ENCODE peak calls at places on chromosomes 3 and 15, in eight cellular contexts. B, A, S, Z, W, O, F and I are unnamed samples.

GRCh38 chr15:93087825-93088199 is 1.2 kb downstream of the RGMA start:
- DNase-seq in B (peak), A (peak), S (peak), Z (peak), W (peak), O (no peak), F (peak), I (peak)

GRCh38 chr3:12766541-12766940 is 7.5 kb upstream of the TMEM40 start:
- DNase-seq in B (no peak), A (no peak), S (no peak), Z (no peak), W (no peak), O (no peak), F (no peak), I (no peak)

GRCh38 chr3:196207833-196208607 is 3.2 kb downstream of the ZDHHC19 start:
- DNase-seq in B (peak), A (no peak), S (peak), Z (peak), W (no peak), O (peak), F (peak), I (no peak)

GRCh38 chr3:112123548-112123947 is 9.5 kb downstream of the GCSAM start:
- DNase-seq in B (no peak), A (no peak), S (no peak), Z (no peak), W (no peak), O (no peak), F (no peak), I (no peak)

GRCh38 chr3:55521086-55522060 is 34.3 kb upstream of the WNT5A start:
- DNase-seq in B (no peak), A (no peak), S (no peak), Z (peak), W (no peak), O (no peak), F (no peak), I (no peak)

GRCh38 chr3:156675744-156676466 is 1.5 kb downstream of the TIPARP start:
- DNase-seq in B (no peak), A (no peak), S (no peak), Z (peak), W (peak), O (no peak), F (peak), I (peak)

GRCh38 chr15:74338676-74339075 is 28.8 kb downstream of the CYP11A1 start:
- DNase-seq in B (no peak), A (no peak), S (no peak), Z (no peak), W (no peak), O (no peak), F (no peak), I (no peak)

GRCh38 chr15:85155857-85156256 is 174.2 kb downstream of the PDE8A start:
- DNase-seq in B (no peak), A (no peak), S (no peak), Z (no peak), W (no peak), O (no peak), F (no peak), I (no peak)

GRCh38 chr15:97717806-97718205 is 242.7 kb upstream of the ARRDC4 start:
- DNase-seq in B (no peak), A (no peak), S (no peak), Z (no peak), W (no peak), O (no peak), F (no peak), I (no peak)

GRCh38 chr15:76185716-76186115 is 125.6 kb downstream of the ETFA start:
- DNase-seq in B (no peak), A (peak), S (peak), Z (no peak), W (peak), O (no peak), F (no peak), I (no peak)

GRCh38 chr3:160343132-160343531 is 55.9 kb downstream of the IFT80 start:
- DNase-seq in B (no peak), A (no peak), S (peak), Z (no peak), W (peak), O (no peak), F (no peak), I (no peak)

GRCh38 chr3:138173769-138174420 is 826 bp downstream of the DBR1 start:
- DNase-seq in B (no peak), A (no peak), S (no peak), Z (no peak), W (peak), O (no peak), F (no peak), I (no peak)